ENCODE peak calls at places on chromosome 22, in five cellular contexts. V is AG08395, K is ELR, F is LHCN-M2, I is T follicular helper cell. D is an unnamed sample.

GRCh38 chr22:46149493-46149997 is 781 bp upstream of the PPARA start:
- DNase-seq in V (no peak), K (no peak), F (no peak), I (peak; percentile 7), D (no peak)

GRCh38 chr22:40414306-40414705 is 43.9 kb downstream of the SGSM3 start:
- DNase-seq in V (peak; percentile 33), K (peak; percentile 26), F (peak; percentile 29), I (no peak), D (no peak)

GRCh38 chr22:37758698-37759097 is 49.0 kb upstream of the GCAT start:
- DNase-seq in V (no peak), K (peak; percentile 52), F (no peak), I (no peak), D (no peak)

GRCh38 chr22:46058591-46059519 is 81.9 kb upstream of the WNT7B start:
- DNase-seq in V (no peak), K (peak; percentile 36), F (peak; percentile 49), I (no peak), D (no peak)

GRCh38 chr22:25082096-25082495 is 117.6 kb upstream of the CRYBB3 start:
- DNase-seq in V (no peak), K (no peak), F (no peak), I (no peak), D (no peak)

GRCh38 chr22:45942344-45942743 is 34.6 kb downstream of the WNT7B start:
- DNase-seq in V (no peak), K (no peak), F (no peak), I (no peak), D (no peak)

GRCh38 chr22:48940266-48940987 is 887.2 kb downstream of the BRD1 start:
- DNase-seq in V (no peak), K (no peak), F (no peak), I (no peak), D (no peak)

GRCh38 chr22:50691521-50691920 is 18.9 kb downstream of the SHANK3 start:
- DNase-seq in V (no peak), K (peak; percentile 57), F (peak; percentile 45), I (peak; percentile 19), D (peak; percentile 64)

GRCh38 chr22:50015451-50016307 is 3.1 kb upstream of the IL17REL start:
- DNase-seq in V (no peak), K (no peak), F (no peak), I (no peak), D (no peak)